ENCODE peak calls at places on chromosome 3, in four cellular contexts. F is heart right ventricle, Z is HCT116, Y is endodermal cell. M is an unnamed sample.
A peak's percentile ranks its signal among the peaks of the same experiment; 100 is the strongest.

GRCh38 chr3:46318207-46318606 is 35.7 kb upstream of the CCR2 start:
- DNase-seq in Z (no peak), Y (no peak), F (no peak), M (no peak)

GRCh38 chr3:180267202-180267843 is 230.6 kb upstream of the PEX5L start:
- DNase-seq in Z (no peak), Y (no peak), F (no peak), M (no peak)

GRCh38 chr3:12893872-12894271 is 52.5 kb upstream of the RPL32 start:
- DNase-seq in F (no peak), Z (no peak), Y (no peak), M (no peak)

GRCh38 chr3:183591881-183592521 is 36.5 kb upstream of the KLHL6 start:
- DNase-seq in F (no peak), Z (peak; percentile 4), Y (peak; percentile 47), M (no peak)

GRCh38 chr3:61237858-61238257 is 13.4 kb downstream of the FHIT start:
- DNase-seq in Y (no peak), F (no peak), Z (no peak), M (no peak)

GRCh38 chr3:71754610-71755253 is 1.1 kb downstream of the GPR27 start:
- DNase-seq in F (no peak), Y (peak; percentile 62), Z (no peak), M (no peak)

GRCh38 chr3:123584284-123584987 is 417 bp downstream of the HACD2 start:
- DNase-seq in F (peak; percentile 47), Z (no peak), Y (no peak), M (no peak)

GRCh38 chr3:82055792-82056191 is 294.3 kb upstream of the GBE1 start:
- DNase-seq in Z (peak; percentile 35), F (no peak), Y (no peak), M (no peak)

GRCh38 chr3:100042144-100042543 is 72.2 kb downstream of the FILIP1L start:
- DNase-seq in Z (no peak), Y (no peak), F (no peak), M (peak; percentile 97)

GRCh38 chr3:117398166-117398954 is 688.8 kb downstream of the TUSC7 start:
- DNase-seq in F (no peak), Z (no peak), Y (peak; percentile 91), M (no peak)

GRCh38 chr3:128858167-128858566 is 21.3 kb upstream of the ACAD9 start:
- DNase-seq in Y (no peak), Z (no peak), F (no peak), M (no peak)
- H3K9me3 ChIP-seq in Y (peaks cover 77% of the 10 kb centered on the region), Z (peaks cover 30% of the 10 kb centered on the region), F (peaks cover 46% of the 10 kb centered on the region), M (peaks cover 23% of the 10 kb centered on the region)

GRCh38 chr3:76585794-76586392 is 454.0 kb upstream of the ROBO2 start:
- DNase-seq in Y (no peak), Z (no peak), F (no peak), M (no peak)

GRCh38 chr3:76582098-76582497 is 457.8 kb upstream of the ROBO2 start:
- DNase-seq in F (no peak), Z (no peak), Y (no peak), M (no peak)

GRCh38 chr3:76586471-76586870 is 453.4 kb upstream of the ROBO2 start:
- DNase-seq in F (no peak), Z (no peak), Y (no peak), M (no peak)

DNA sequence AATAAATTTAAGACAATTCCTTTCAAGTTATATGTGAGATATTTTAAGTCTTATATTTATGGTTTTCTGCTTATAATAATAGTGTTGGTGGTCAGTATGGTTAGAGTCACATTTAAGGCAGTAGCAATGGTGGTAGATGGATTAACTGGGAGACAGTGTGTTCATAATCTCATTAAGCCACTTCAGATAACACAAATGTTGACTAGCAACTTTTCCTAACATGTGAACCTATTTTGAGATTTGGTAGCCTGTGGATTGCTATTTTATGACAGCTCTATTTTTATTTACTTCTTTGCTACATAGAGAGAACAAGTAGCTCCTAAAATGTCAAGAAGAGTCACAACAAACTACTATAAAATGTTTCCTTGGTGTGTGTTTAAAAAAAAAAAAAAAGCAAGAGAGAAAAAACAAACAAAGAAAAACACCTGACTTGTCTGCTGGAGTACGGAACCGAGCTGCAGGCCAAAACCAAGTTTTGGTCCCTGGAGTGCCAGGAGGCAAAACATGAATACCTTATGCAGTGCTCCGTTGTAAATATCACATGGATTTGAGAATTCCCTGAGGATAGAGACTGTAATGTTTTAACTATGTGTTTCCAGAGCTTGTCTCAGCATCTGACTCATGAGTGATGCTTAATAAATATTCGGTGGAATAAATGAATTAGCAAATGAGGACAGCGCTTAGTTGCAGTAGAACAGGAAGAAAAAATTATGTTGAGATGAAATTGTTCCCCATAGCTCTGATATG is 457.1 kb upstream of the ROBO2 start:
- DNase-seq in Y (no peak), Z (no peak), F (no peak), M (no peak)
- H3K9me3 ChIP-seq in Y (no peaks in the 10 kb centered on the region), Z (peaks cover 20% of the 10 kb centered on the region), F (no peaks in the 10 kb centered on the region), M (no peaks in the 10 kb centered on the region)

GRCh38 chr3:156808025-156808424 is 18.1 kb upstream of the LEKR1 start:
- DNase-seq in Y (no peak), F (no peak), Z (no peak), M (no peak)
- H3K9me3 ChIP-seq in Y (peaks cover 8% of the 10 kb centered on the region), F (peaks cover 6% of the 10 kb centered on the region), Z (peaks cover 7% of the 10 kb centered on the region), M (peaks cover 4% of the 10 kb centered on the region)

GRCh38 chr3:128923607-128924385 is 44.4 kb downstream of the ACAD9 start:
- DNase-seq in F (no peak), Y (no peak), Z (no peak), M (no peak)
- H3K9me3 ChIP-seq in F (peaks cover 33% of the 10 kb centered on the region), Y (peaks cover 77% of the 10 kb centered on the region), Z (peaks cover 21% of the 10 kb centered on the region), M (peaks cover 33% of the 10 kb centered on the region)

GRCh38 chr3:137761563-137762503 is 2.3 kb upstream of the SOX14 start:
- DNase-seq in Z (no peak), F (no peak), Y (peak; percentile 69), M (no peak)
- H3K9me3 ChIP-seq in Z (no peaks in the 10 kb centered on the region), F (no peaks in the 10 kb centered on the region), Y (no peaks in the 10 kb centered on the region), M (no peaks in the 10 kb centered on the region)